ENCODE peak calls at places on chromosomes 3 and 15, in four cellular contexts. N is GM03348; D is stimulated activated CD4-positive, alpha-beta T cell treated with anti-CD3 and anti-CD28 coated beads, Interleukin-1b, Interleukin-23, amount 100 ng/mL, for 1 hour; B is pulmonary artery endothelial cell. Z is an unnamed sample.

GRCh38 chr3:139585820-139586219 is 46.3 kb upstream of the RBP1 start:
- DNase-seq in D (no peak), B (no peak), N (no peak), Z (no peak)

GRCh38 chr3:191783039-191783438 is 322.1 kb downstream of the PYDC2 start:
- DNase-seq in N (no peak), B (no peak), D (no peak), Z (no peak)

GRCh38 chr3:110615454-110615853 is 456.2 kb upstream of the NECTIN3 start:
- DNase-seq in B (no peak), N (no peak), D (no peak), Z (no peak)

GRCh38 chr15:86591158-86591557 is 511.5 kb downstream of the AGBL1 start:
- DNase-seq in B (no peak), N (no peak), D (no peak), Z (no peak)

GRCh38 chr3:157079677-157080369 is 80.1 kb downstream of the CCNL1 start:
- DNase-seq in D (no peak), B (no peak), N (no peak), Z (no peak)

GRCh38 chr15:28185148-28185895 is 86.2 kb upstream of the OCA2 start:
- DNase-seq in N (no peak), B (no peak), D (no peak), Z (no peak)

GRCh38 chr3:13473020-13473419 is 7.1 kb upstream of the HDAC11 start:
- DNase-seq in D (no peak), B (no peak), N (no peak), Z (no peak)

GRCh38 chr3:115784739-115785571 is 161.6 kb downstream of the GAP43 start:
- DNase-seq in N (peak; percentile 67), B (no peak), D (no peak), Z (peak; percentile 54)

Z was measured in hepatic stellate cell.